ENCODE peak calls at places on chromosomes 16 and 17, in six cellular contexts. P, Q, M, O, A and N are unnamed samples.

GRCh38 chr17:6547336-6547735 is 9.0 kb downstream of the PITPNM3 start:
- DNase-seq in P (no peak), Q (no peak), M (no peak), O (no peak), A (no peak), N (no peak)

GRCh38 chr16:9119795-9120194 is 28.4 kb downstream of the HAPSTR1 start:
- DNase-seq in P (peak; percentile 77), Q (peak; percentile 54), M (peak; percentile 98), O (no peak), A (peak; percentile 54), N (peak; percentile 81)

GRCh38 chr16:64092284-64092683 is 1029.6 kb downstream of the CDH11 start:
- DNase-seq in P (peak; percentile 36), Q (peak; percentile 55), M (peak; percentile 28), O (no peak), A (no peak), N (peak; percentile 55)

GRCh38 chr16:30557397-30557949 is 701 bp downstream of the ZNF764 start:
- DNase-seq in P (no peak), Q (peak; percentile 26), M (no peak), O (no peak), A (no peak), N (peak; percentile 24)

GRCh38 chr16:84557504-84557903 is 53.0 kb upstream of the MEAK7 start:
- DNase-seq in P (no peak), Q (no peak), M (no peak), O (no peak), A (no peak), N (no peak)

GRCh38 chr16:154223-155030 is 2.0 kb downstream of the HBZ start:
- DNase-seq in P (no peak), Q (no peak), M (no peak), O (no peak), A (no peak), N (peak; percentile 41)

GRCh38 chr17:77233635-77234334 is 93.0 kb downstream of the SEC14L1 start:
- DNase-seq in P (no peak), Q (peak; percentile 86), M (peak; percentile 74), O (no peak), A (no peak), N (no peak)

GRCh38 chr16:57187508-57187854 is 1.4 kb downstream of the RSPRY1 start:
- DNase-seq in P (no peak), Q (no peak), M (no peak), O (no peak), A (no peak), N (no peak)

GRCh38 chr16:26430618-26431017 is 636.1 kb upstream of the C16orf82 start:
- DNase-seq in P (no peak), Q (no peak), M (no peak), O (no peak), A (no peak), N (no peak)

GRCh38 chr16:27922433-27922832 is 141.1 kb downstream of the GSG1L start:
- DNase-seq in P (no peak), Q (no peak), M (no peak), O (no peak), A (no peak), N (no peak)

GRCh38 chr16:3215601-3216262 is 19.2 kb downstream of the ZNF200 start:
- DNase-seq in P (no peak), Q (no peak), M (no peak), O (no peak), A (no peak), N (no peak)

GRCh38 chr17:48282303-48282702 is 147.7 kb downstream of the SKAP1 start:
- DNase-seq in P (no peak), Q (no peak), M (no peak), O (no peak), A (no peak), N (no peak)

GRCh38 chr16:84709609-84710008 is 9.8 kb downstream of the USP10 start:
- DNase-seq in P (no peak), Q (no peak), M (no peak), O (no peak), A (no peak), N (no peak)

GRCh38 chr17:67377727-67378443 is 804 bp downstream of the PITPNC1 start:
- DNase-seq in P (no peak), Q (peak; percentile 66), M (peak; percentile 46), O (peak; percentile 49), A (peak; percentile 80), N (peak; percentile 58)

GRCh38 chr17:40021471-40021961 is 6.3 kb downstream of the CSF3 start:
- DNase-seq in P (peak; percentile 62), Q (peak; percentile 99), M (peak; percentile 42), O (no peak), A (no peak), N (peak; percentile 78)

GRCh38 chr17:6910987-6911603 is 79.6 kb upstream of the TEKT1 start:
- DNase-seq in P (no peak), Q (peak; percentile 71), M (peak; percentile 71), O (no peak), A (no peak), N (peak; percentile 58)

GRCh38 chr16:56551796-56552738 is 12.8 kb upstream of the MT4 start:
- DNase-seq in P (no peak), Q (no peak), M (peak; percentile 12), O (no peak), A (no peak), N (no peak)

GRCh38 chr17:55023626-55024025 is 55.1 kb downstream of the STXBP4 start:
- DNase-seq in P (no peak), Q (peak; percentile 25), M (peak; percentile 59), O (no peak), A (no peak), N (no peak)

GRCh38 chr16:11097782-11098167 is 153.4 kb downstream of the CLEC16A start:
- DNase-seq in P (no peak), Q (no peak), M (no peak), O (no peak), A (no peak), N (no peak)

GRCh38 chr17:30323262-30323894 is 10.5 kb downstream of the TMIGD1 start:
- DNase-seq in P (no peak), Q (no peak), M (no peak), O (no peak), A (no peak), N (no peak)

GRCh38 chr17:312476-313148 is 40.0 kb downstream of the RPH3AL start:
- DNase-seq in P (no peak), Q (no peak), M (no peak), O (no peak), A (no peak), N (no peak)

GRCh38 chr16:2919511-2920255 is 8.0 kb downstream of the FLYWCH1 start:
- DNase-seq in P (no peak), Q (peak; percentile 72), M (peak; percentile 90), O (peak; percentile 42), A (peak; percentile 85), N (peak; percentile 79)

GRCh38 chr17:72734611-72735010 is 357.9 kb downstream of the SLC39A11 start:
- DNase-seq in P (no peak), Q (no peak), M (no peak), O (no peak), A (no peak), N (no peak)

GRCh38 chr17:60443713-60444112 is 21.4 kb downstream of the CHCT1 start:
- DNase-seq in P (no peak), Q (no peak), M (no peak), O (no peak), A (no peak), N (no peak)